ENCODE peak calls at places on chromosome 1, in ten cellular contexts. G, M, R, F, E, H, P, D, U and K are unnamed samples.

GRCh38 chr1:170617595-170618215 is 46.2 kb upstream of the PRRX1 start:
- DNase-seq in R (no peak), M (no peak), F (no peak), U (no peak), D (no peak), H (no peak), G (no peak), P (no peak), E (peak; percentile 27), K (no peak)

GRCh38 chr1:200901796-200902444 is 7.2 kb downstream of the INAVA start:
- DNase-seq in M (no peak), P (no peak), H (no peak), F (no peak), U (no peak), E (no peak), R (no peak), G (no peak), D (no peak), K (peak; percentile 42)

GRCh38 chr1:210586785-210587184 is 258.1 kb downstream of the HHAT start:
- DNase-seq in R (no peak), G (no peak), F (no peak), D (no peak), M (no peak), H (no peak), E (no peak), P (no peak), U (no peak), K (no peak)

GRCh38 chr1:41053324-41053723 is 31.8 kb upstream of the SLFNL1 start:
- DNase-seq in G (no peak), F (no peak), M (no peak), P (no peak), D (no peak), E (no peak), U (no peak), H (no peak), R (no peak), K (no peak)

GRCh38 chr1:33256335-33256700 is at the start of gene ZNF362:
- DNase-seq in U (no peak), E (peak; percentile 56), M (peak; percentile 77), R (peak; percentile 64), G (peak; percentile 67), H (peak; percentile 65), F (peak; percentile 69), D (peak; percentile 56), P (no peak), K (no peak)

GRCh38 chr1:114695430-114696093 is at the start of gene AMPD1:
- DNase-seq in G (peak; percentile 11), U (no peak), P (peak; percentile 29), M (peak; percentile 39), D (no peak), E (peak; percentile 33), F (no peak), H (no peak), R (no peak), K (no peak)

GRCh38 chr1:50272923-50273322 is 150.3 kb downstream of the DMRTA2 start:
- DNase-seq in U (no peak), M (no peak), G (no peak), D (no peak), H (no peak), P (no peak), R (no peak), F (no peak), E (no peak), K (no peak)

GRCh38 chr1:16286122-16286521 is 49.1 kb upstream of the CPLANE2 start:
- DNase-seq in G (no peak), H (no peak), D (no peak), F (no peak), R (no peak), P (peak; percentile 7), U (no peak), M (no peak), E (no peak), K (no peak)

GRCh38 chr1:231139125-231139649 is 22.7 kb upstream of the TRIM67 start:
- DNase-seq in M (peak; percentile 93), R (no peak), G (no peak), D (no peak), E (peak; percentile 92), P (peak; percentile 17), U (peak; percentile 67), H (no peak), F (no peak), K (no peak)

GRCh38 chr1:228978486-228979324 is 243.4 kb downstream of the RHOU start:
- DNase-seq in G (peak; percentile 45), P (no peak), M (peak; percentile 63), F (peak; percentile 38), D (no peak), U (no peak), R (no peak), E (peak; percentile 59), H (peak; percentile 30), K (no peak)

GRCh38 chr1:55287732-55288131 is 72.6 kb upstream of the USP24 start:
- DNase-seq in M (no peak), D (no peak), R (no peak), G (no peak), H (no peak), E (no peak), P (no peak), F (no peak), U (no peak), K (no peak)

GRCh38 chr1:77945345-77945744 is 33.5 kb downstream of the FUBP1 start:
- DNase-seq in M (no peak), D (no peak), G (no peak), R (no peak), F (no peak), P (no peak), E (no peak), H (no peak), U (no peak), K (no peak)

GRCh38 chr1:77950873-77951272 is 28.0 kb downstream of the FUBP1 start:
- DNase-seq in U (no peak), F (no peak), H (no peak), G (no peak), P (no peak), R (no peak), D (no peak), E (no peak), M (no peak), K (no peak)

GRCh38 chr1:77953907-77954306 is 25.0 kb downstream of the FUBP1 start:
- DNase-seq in H (no peak), M (no peak), F (no peak), P (no peak), E (no peak), G (no peak), D (no peak), U (no peak), R (no peak), K (no peak)

GRCh38 chr1:77951328-77951727 is 27.5 kb downstream of the FUBP1 start:
- DNase-seq in P (no peak), E (no peak), M (no peak), F (no peak), R (no peak), D (no peak), G (no peak), U (no peak), H (no peak), K (no peak)

DNA sequence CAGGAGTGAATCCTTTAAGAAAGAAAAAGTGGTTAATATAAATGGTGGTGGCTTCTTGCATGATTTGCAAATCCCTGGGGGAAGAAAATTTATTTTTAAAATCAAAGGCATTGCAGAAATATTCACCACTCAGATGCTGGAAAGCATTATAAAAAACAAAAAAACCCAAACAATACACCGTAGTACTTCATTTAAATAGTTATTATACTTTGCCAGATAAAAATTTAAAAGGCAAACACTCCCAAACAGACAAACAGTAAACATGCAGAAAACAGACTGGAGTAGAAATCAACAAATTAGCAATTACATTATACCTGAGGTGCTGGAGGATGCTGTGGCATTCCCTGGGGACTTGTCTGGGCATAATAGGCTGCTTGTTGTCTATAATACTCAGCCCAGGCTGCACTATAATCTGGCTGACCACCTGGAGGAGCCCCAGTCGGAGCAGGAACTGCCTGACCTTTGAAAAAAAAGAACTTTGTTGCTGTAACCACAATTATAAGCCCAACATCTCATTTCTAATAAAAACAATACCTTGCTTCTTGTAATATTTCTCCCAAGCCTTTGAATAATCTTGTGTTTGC is 29.9 kb downstream of the FUBP1 start:
- DNase-seq in E (peak; percentile 51), R (no peak), G (no peak), U (peak; percentile 22), M (peak; percentile 62), F (no peak), P (no peak), H (peak; percentile 20), D (no peak), K (no peak)
- TF ChIP-seq CTCF in E (peak; percentile 44), R (peak; percentile 44), G (no peak), U (peak; percentile 27), M (peak; percentile 37), F (peak; percentile 12), P (peak; percentile 33), H (no peak), D (no peak), K (peak; percentile 66)

DNA sequence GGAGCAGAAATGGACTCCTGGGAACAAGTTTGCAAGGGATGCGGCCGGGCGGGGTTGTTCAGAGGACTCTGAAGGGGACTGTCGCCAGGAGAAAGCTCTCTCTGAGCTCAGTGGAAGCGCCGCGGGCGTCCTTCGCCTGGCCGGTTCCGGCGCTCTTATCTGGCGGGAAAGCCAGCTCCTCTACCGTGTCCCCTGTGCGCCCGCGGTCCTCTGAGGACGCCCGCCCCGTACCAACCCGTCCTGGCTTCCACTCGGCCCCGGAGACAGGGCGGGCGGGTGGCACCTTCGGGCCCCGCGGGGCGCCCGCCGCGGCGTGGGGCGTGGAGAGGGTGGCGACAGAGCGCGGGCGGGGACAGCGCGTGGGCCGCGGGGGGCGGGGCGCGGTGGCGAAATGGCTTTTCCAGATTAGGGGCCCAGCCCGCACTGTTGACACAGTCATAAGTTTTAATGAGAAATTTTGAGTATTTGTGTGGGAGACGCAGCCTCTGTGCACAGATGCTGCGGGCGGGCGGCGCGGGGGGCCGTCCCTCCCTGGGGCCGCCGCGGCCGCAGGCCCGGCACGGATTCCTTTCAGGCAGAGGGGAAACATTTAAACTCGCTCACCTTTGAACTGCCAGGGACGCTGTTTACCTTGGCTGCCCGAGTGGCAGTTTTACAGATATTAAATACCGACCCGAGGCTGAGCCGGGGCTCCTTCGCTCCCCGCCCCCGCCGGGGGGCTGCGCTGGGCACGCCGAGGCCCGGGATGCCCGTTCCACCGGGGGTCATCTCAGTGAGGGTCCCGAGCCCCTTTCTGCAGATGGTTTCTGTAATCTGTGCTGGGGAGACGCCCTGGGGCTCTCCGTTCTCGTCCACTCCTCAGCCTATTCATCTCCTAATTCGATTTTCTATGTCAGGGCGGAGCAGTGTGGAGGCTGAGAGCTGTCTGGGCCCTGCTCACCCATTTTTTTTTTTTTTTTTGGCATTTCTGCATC is 70.4 kb downstream of the FOXD2 start:
- DNase-seq in G (peak; percentile 42), H (peak; percentile 8), M (no peak), F (peak; percentile 24), D (no peak), P (no peak), R (peak; percentile 16), E (no peak), U (no peak), K (no peak)
- TF ChIP-seq CTCF in G (no peak), H (no peak), M (no peak), F (no peak), D (no peak), P (no peak), R (no peak), E (no peak), U (peak; percentile 2), K (no peak)

GRCh38 chr1:151013518-151013917 is 5.3 kb downstream of the PRUNE1 start:
- DNase-seq in F (no peak), E (peak; percentile 87), R (no peak), M (peak; percentile 90), D (no peak), H (peak; percentile 47), U (no peak), P (no peak), G (no peak), K (no peak)
- TF ChIP-seq CTCF in F (no peak), E (peak; percentile 41), R (no peak), M (peak; percentile 0), D (no peak), H (no peak), U (no peak), P (no peak), G (no peak), K (no peak)

GRCh38 chr1:1006305-1007159 is 6.6 kb upstream of the HES4 start:
- DNase-seq in M (no peak), R (peak; percentile 11), U (no peak), D (no peak), G (peak; percentile 85), E (no peak), P (no peak), H (peak; percentile 5), F (no peak), K (no peak)
- TF ChIP-seq CTCF in M (no peak), R (no peak), U (no peak), D (no peak), G (no peak), E (no peak), P (no peak), H (no peak), F (no peak), K (no peak)